ENCODE peak calls at places on chromosomes 2 and 18, in six cellular contexts. One of them, this sample, is unnamed.

GRCh38 chr2:70143314-70144150 is 47.3 kb downstream of the C2orf42 start:
- DNase-seq in K562: peak; percentile 34
- DNase-seq in SK-N-SH: peak; percentile 70
- DNase-seq in HepG2: peak; percentile 74
- DNase-seq in GM12878: no peak
- DNase-seq in H1: no peak
- DNase-seq in this sample: peak; percentile 58

GRCh38 chr2:101823347-101823791 is 125.9 kb downstream of the MAP4K4 start:
- DNase-seq in K562: peak; percentile 47
- DNase-seq in SK-N-SH: no peak
- DNase-seq in HepG2: peak; percentile 71
- DNase-seq in GM12878: no peak
- DNase-seq in H1: peak; percentile 72
- DNase-seq in this sample: peak; percentile 52

GRCh38 chr2:197057946-197058345 is 131.4 kb upstream of the PGAP1 start:
- DNase-seq in K562: no peak
- DNase-seq in SK-N-SH: no peak
- DNase-seq in HepG2: no peak
- DNase-seq in GM12878: no peak
- DNase-seq in H1: no peak
- DNase-seq in this sample: no peak

GRCh38 chr2:168698959-168699358 is 103.5 kb upstream of the NOSTRIN start:
- DNase-seq in K562: no peak
- DNase-seq in SK-N-SH: no peak
- DNase-seq in HepG2: no peak
- DNase-seq in GM12878: no peak
- DNase-seq in H1: no peak
- DNase-seq in this sample: no peak

GRCh38 chr2:117976581-117976980 is 37.3 kb downstream of the CCDC93 start:
- DNase-seq in K562: no peak
- DNase-seq in SK-N-SH: no peak
- DNase-seq in HepG2: no peak
- DNase-seq in GM12878: no peak
- DNase-seq in H1: no peak
- DNase-seq in this sample: no peak

GRCh38 chr2:106147665-106148064 is 46.4 kb downstream of the UXS1 start:
- DNase-seq in K562: no peak
- DNase-seq in SK-N-SH: no peak
- DNase-seq in HepG2: no peak
- DNase-seq in GM12878: peak; percentile 5
- DNase-seq in H1: no peak
- DNase-seq in this sample: no peak

GRCh38 chr2:57892920-57893319 is 153.7 kb upstream of the VRK2 start:
- DNase-seq in K562: no peak
- DNase-seq in SK-N-SH: no peak
- DNase-seq in HepG2: no peak
- DNase-seq in GM12878: peak; percentile 85
- DNase-seq in H1: no peak
- DNase-seq in this sample: no peak

GRCh38 chr2:182043861-182044260 is 58.2 kb downstream of the PPP1R1C start:
- DNase-seq in K562: no peak
- DNase-seq in SK-N-SH: no peak
- DNase-seq in HepG2: no peak
- DNase-seq in GM12878: no peak
- DNase-seq in H1: no peak
- DNase-seq in this sample: no peak

GRCh38 chr2:216696321-216696720 is 972 bp upstream of the IGFBP5 start:
- DNase-seq in K562: no peak
- DNase-seq in SK-N-SH: no peak
- DNase-seq in HepG2: no peak
- DNase-seq in GM12878: no peak
- DNase-seq in H1: no peak
- DNase-seq in this sample: no peak

GRCh38 chr18:61738042-61738441 is 154.8 kb downstream of the RNF152 start:
- DNase-seq in K562: no peak
- DNase-seq in SK-N-SH: no peak
- DNase-seq in HepG2: no peak
- DNase-seq in GM12878: no peak
- DNase-seq in H1: no peak
- DNase-seq in this sample: no peak

GRCh38 chr2:28276076-28276618 is 116.5 kb upstream of the FOSL2 start:
- DNase-seq in K562: peak; percentile 52
- DNase-seq in SK-N-SH: no peak
- DNase-seq in HepG2: no peak
- DNase-seq in GM12878: peak; percentile 44
- DNase-seq in H1: no peak
- DNase-seq in this sample: no peak

GRCh38 chr2:127597984-127598380 is 48.0 kb upstream of the GPR17 start:
- DNase-seq in K562: no peak
- DNase-seq in SK-N-SH: no peak
- DNase-seq in HepG2: no peak
- DNase-seq in GM12878: no peak
- DNase-seq in H1: no peak
- DNase-seq in this sample: no peak

GRCh38 chr18:73431620-73432019 is 563.8 kb upstream of the NETO1 start:
- DNase-seq in K562: no peak
- DNase-seq in SK-N-SH: no peak
- DNase-seq in HepG2: no peak
- DNase-seq in GM12878: no peak
- DNase-seq in H1: no peak
- DNase-seq in this sample: no peak

GRCh38 chr2:44936715-44937687 is 4.5 kb upstream of the SIX3 start:
- DNase-seq in K562: no peak
- DNase-seq in SK-N-SH: peak; percentile 47
- DNase-seq in HepG2: no peak
- DNase-seq in GM12878: no peak
- DNase-seq in H1: peak; percentile 82
- DNase-seq in this sample: no peak

GRCh38 chr2:104816146-104816545 is 37.8 kb upstream of the POU3F3 start:
- DNase-seq in K562: no peak
- DNase-seq in SK-N-SH: no peak
- DNase-seq in HepG2: no peak
- DNase-seq in GM12878: no peak
- DNase-seq in H1: no peak
- DNase-seq in this sample: no peak

GRCh38 chr2:99571609-99572344 is 82.0 kb upstream of the REV1 start:
- DNase-seq in K562: no peak
- DNase-seq in SK-N-SH: no peak
- DNase-seq in HepG2: no peak
- DNase-seq in GM12878: no peak
- DNase-seq in H1: no peak
- DNase-seq in this sample: no peak

GRCh38 chr18:26415041-26415440 is 133.3 kb downstream of the KCTD1 start:
- DNase-seq in K562: no peak
- DNase-seq in SK-N-SH: no peak
- DNase-seq in HepG2: no peak
- DNase-seq in GM12878: no peak
- DNase-seq in H1: no peak
- DNase-seq in this sample: no peak

GRCh38 chr2:108257757-108258331 is 18.1 kb downstream of the SULT1C3 start:
- DNase-seq in K562: no peak
- DNase-seq in SK-N-SH: no peak
- DNase-seq in HepG2: peak; percentile 19
- DNase-seq in GM12878: no peak
- DNase-seq in H1: no peak
- DNase-seq in this sample: no peak

GRCh38 chr2:240554767-240555493 is 2.9 kb downstream of the ANKMY1 start:
- DNase-seq in K562: no peak
- DNase-seq in SK-N-SH: no peak
- DNase-seq in HepG2: no peak
- DNase-seq in GM12878: no peak
- DNase-seq in H1: no peak
- DNase-seq in this sample: no peak

DNA sequence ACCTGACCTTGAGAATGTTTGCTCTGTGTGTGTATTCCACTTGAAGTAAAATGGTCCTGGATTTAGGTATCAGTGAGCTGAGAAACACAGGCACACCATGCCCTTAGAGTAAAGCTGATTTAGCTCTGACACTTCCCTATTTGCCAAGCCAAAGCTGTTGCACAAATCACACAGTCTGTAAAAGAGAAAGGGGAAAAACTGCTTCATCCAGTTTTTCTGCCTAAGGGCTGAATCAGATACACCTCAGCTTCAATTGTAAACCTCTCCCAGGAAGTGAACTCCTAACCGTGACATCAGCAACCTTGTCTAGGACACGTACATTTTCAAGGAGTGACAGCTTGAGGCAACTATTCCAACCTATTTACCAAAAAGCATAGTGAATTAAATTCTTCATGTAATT is 150.4 kb downstream of the NR4A2 start:
- DNase-seq in K562: no peak
- DNase-seq in SK-N-SH: no peak
- DNase-seq in HepG2: peak; percentile 20
- DNase-seq in GM12878: no peak
- DNase-seq in H1: no peak
- DNase-seq in this sample: no peak
- TF ChIP-seq GABPA in K562: no peak
- TF ChIP-seq GABPA in SK-N-SH: no peak
- TF ChIP-seq GABPA in HepG2: no peak
- TF ChIP-seq GABPA in GM12878: no peak
- TF ChIP-seq GABPA in H1: no peak
- TF ChIP-seq GABPA in this sample: no peak

DNA sequence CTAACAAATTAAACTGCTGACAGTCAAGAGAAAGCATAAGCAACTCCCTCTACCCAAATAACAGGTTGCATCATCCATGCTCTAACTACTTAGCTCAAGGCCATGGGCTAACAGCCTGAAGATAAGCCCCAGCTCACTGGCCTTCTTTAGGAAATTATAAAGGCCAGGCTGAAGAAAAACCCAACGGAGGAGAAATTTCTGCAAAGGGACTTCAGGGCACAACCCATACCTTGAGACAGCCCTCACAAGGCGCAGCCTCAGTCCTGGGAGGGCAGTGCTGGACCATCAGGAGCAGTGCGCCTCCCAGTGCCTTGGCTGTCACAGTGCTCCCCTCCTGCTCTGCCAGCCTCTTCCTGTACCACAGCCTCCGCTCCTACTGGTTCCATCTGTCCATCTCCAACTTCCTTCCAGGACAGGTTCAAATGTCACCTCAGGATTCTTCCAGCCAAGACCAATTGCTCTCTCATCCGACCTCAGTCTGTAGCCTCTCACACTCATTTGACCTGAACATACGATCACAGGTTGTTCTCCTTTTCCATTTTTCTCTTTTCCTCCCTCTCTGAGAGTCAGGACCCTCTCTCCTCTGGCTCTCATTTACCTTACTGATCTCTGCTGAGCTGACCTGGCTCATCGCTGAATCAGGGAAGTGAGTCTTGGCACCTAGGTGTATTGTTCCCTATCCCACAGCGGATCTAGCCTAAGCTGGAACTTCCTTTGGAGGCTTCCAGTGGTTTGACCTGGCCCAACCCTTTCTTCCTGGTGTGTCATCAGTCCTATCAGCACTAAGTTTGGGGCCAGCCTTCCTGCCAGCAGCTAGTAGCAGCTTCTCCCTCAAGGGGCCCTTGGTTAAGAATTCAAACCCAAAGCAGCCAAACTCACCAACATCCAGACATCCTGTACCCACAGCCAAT is 1.9 kb downstream of the MCFD2 start:
- DNase-seq in K562: peak; percentile 56
- DNase-seq in SK-N-SH: peak; percentile 29
- DNase-seq in HepG2: peak; percentile 67
- DNase-seq in GM12878: no peak
- DNase-seq in H1: no peak
- DNase-seq in this sample: peak; percentile 38
- H3K4me3 ChIP-seq in K562: peak overlapping the region; percentile 92
- H3K4me3 ChIP-seq in SK-N-SH: peak overlapping the region; percentile 81
- H3K4me3 ChIP-seq in HepG2: peak overlapping the region; percentile 74
- H3K4me3 ChIP-seq in GM12878: peak overlapping the region; percentile 84
- H3K4me3 ChIP-seq in H1: no peak overlapping the region
- H3K4me3 ChIP-seq in this sample: peak overlapping the region; percentile 76

GRCh38 chr2:218292700-218293014 is 354 bp upstream of the TMBIM1 start:
- DNase-seq in K562: no peak
- DNase-seq in SK-N-SH: no peak
- DNase-seq in HepG2: no peak
- DNase-seq in GM12878: no peak
- DNase-seq in H1: no peak
- DNase-seq in this sample: no peak

GRCh38 chr2:218291318-218291933 is 877 bp downstream of the TMBIM1 start:
- DNase-seq in K562: no peak
- DNase-seq in SK-N-SH: no peak
- DNase-seq in HepG2: no peak
- DNase-seq in GM12878: no peak
- DNase-seq in H1: no peak
- DNase-seq in this sample: peak; percentile 42

GRCh38 chr2:218291934-218292699 is at the start of gene TMBIM1:
- DNase-seq in K562: peak; percentile 85
- DNase-seq in SK-N-SH: no peak
- DNase-seq in HepG2: peak; percentile 72
- DNase-seq in GM12878: no peak
- DNase-seq in H1: peak; percentile 88
- DNase-seq in this sample: no peak

GRCh38 chr2:218289639-218290315 is 2.5 kb downstream of the TMBIM1 start:
- DNase-seq in K562: no peak
- DNase-seq in SK-N-SH: no peak
- DNase-seq in HepG2: peak; percentile 63
- DNase-seq in GM12878: no peak
- DNase-seq in H1: no peak
- DNase-seq in this sample: no peak

DNA sequence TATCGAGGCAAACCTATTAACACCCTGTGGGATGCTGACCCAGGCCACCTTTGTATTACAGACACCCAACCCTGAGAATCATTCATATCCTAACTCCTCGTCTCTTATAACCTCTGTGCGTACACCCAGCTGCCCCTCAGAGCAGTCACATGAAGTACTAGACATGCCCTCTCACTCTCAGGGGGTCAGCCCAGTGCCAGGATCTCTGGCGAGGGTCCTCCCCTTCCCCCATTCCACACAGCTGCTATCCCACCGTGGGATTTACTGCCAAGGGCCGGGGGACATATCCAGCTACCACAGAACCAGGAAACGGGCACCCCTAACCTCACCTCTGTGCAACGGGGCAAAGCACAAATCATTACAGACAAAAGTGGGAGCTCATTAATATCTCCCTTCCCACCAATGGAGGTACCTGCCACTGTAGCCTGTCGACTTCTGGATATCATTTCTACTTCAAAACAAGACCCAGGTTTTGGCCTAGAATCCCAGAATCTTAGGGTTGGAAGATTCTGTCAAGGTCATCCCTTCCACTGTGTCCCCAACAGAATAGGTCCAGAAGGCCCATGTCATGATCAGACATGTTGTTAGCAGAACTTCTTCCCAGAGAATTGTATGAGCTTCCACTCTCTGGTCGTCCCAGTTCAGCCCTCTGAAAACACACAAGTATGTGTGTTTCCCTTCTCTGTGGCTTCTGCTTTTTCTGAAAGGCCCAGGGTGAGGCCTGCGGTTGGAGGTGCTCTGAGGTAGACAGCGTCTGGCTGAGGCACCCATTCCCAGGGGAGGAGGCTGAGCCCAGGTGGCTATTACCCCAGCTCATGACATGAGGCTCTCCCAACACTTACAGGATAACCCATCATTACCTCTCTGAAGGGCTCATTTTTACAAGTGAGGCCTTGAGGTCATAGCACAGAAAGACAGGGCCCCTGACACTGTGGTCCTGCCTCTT is 1.7 kb downstream of the TMBIM1 start:
- DNase-seq in K562: no peak
- DNase-seq in SK-N-SH: no peak
- DNase-seq in HepG2: no peak
- DNase-seq in GM12878: peak; percentile 80
- DNase-seq in H1: no peak
- DNase-seq in this sample: peak; percentile 85
- TF ChIP-seq GABPA in K562: no peak
- TF ChIP-seq GABPA in SK-N-SH: no peak
- TF ChIP-seq GABPA in HepG2: no peak
- TF ChIP-seq GABPA in GM12878: no peak
- TF ChIP-seq GABPA in H1: no peak
- TF ChIP-seq GABPA in this sample: no peak

GRCh38 chr2:218859994-218860831 is 608 bp downstream of the WNT6 start:
- DNase-seq in K562: no peak
- DNase-seq in SK-N-SH: no peak
- DNase-seq in HepG2: no peak
- DNase-seq in GM12878: no peak
- DNase-seq in H1: peak; percentile 62
- DNase-seq in this sample: no peak
- H3K4me3 ChIP-seq in K562: no peak overlapping the region
- H3K4me3 ChIP-seq in SK-N-SH: peak overlapping the region; percentile 49
- H3K4me3 ChIP-seq in HepG2: peak overlapping the region; percentile 32
- H3K4me3 ChIP-seq in GM12878: no peak overlapping the region
- H3K4me3 ChIP-seq in H1: peak overlapping the region; percentile 4
- H3K4me3 ChIP-seq in this sample: no peak overlapping the region